ENCODE peak calls at places on chromosomes 5 and 9, in seven cellular contexts. G, L, D, I, H, F and Y are unnamed samples.

GRCh38 chr5:150517272-150518152 is 9.6 kb downstream of the NDST1 start:
- DNase-seq in G (peak; percentile 13), L (peak; percentile 98), D (peak; percentile 97), I (peak; percentile 72), H (peak; percentile 97), F (no peak), Y (no peak)

GRCh38 chr9:110208031-110208430 is at the start of gene C9orf152:
- DNase-seq in G (no peak), L (no peak), D (no peak), I (no peak), H (peak; percentile 69), F (no peak), Y (no peak)

GRCh38 chr5:142881076-142881466 is 110.9 kb downstream of the ARHGAP26 start:
- DNase-seq in G (no peak), L (peak; percentile 78), D (peak; percentile 85), I (no peak), H (no peak), F (peak; percentile 9), Y (peak; percentile 43)

GRCh38 chr9:21521448-21521847 is 39.3 kb upstream of the IFNE start:
- DNase-seq in G (no peak), L (no peak), D (no peak), I (no peak), H (no peak), F (no peak), Y (no peak)

GRCh38 chr9:99109522-99109921 is 4.6 kb downstream of the TGFBR1 start:
- DNase-seq in G (peak; percentile 46), L (peak; percentile 74), D (no peak), I (no peak), H (no peak), F (no peak), Y (no peak)

GRCh38 chr5:132221781-132222648 is 5.6 kb downstream of the P4HA2 start:
- DNase-seq in G (no peak), L (peak; percentile 99), D (no peak), I (peak; percentile 80), H (peak; percentile 54), F (no peak), Y (no peak)

GRCh38 chr9:82781965-82782392 is 281.0 kb downstream of the RASEF start:
- DNase-seq in G (peak; percentile 55), L (no peak), D (no peak), I (no peak), H (no peak), F (no peak), Y (no peak)

GRCh38 chr9:104895572-104895971 is 32.4 kb downstream of the ABCA1 start:
- DNase-seq in G (no peak), L (peak; percentile 86), D (peak; percentile 80), I (no peak), H (no peak), F (no peak), Y (no peak)

GRCh38 chr9:88951143-88951542 is 40.1 kb upstream of the S1PR3 start:
- DNase-seq in G (no peak), L (no peak), D (no peak), I (no peak), H (no peak), F (no peak), Y (no peak)

GRCh38 chr9:110101531-110102161 is 106.3 kb downstream of the C9orf152 start:
- DNase-seq in G (no peak), L (no peak), D (no peak), I (no peak), H (no peak), F (no peak), Y (no peak)

GRCh38 chr5:163874431-163874830 is 369.0 kb downstream of the MAT2B start:
- DNase-seq in G (no peak), L (no peak), D (no peak), I (no peak), H (no peak), F (no peak), Y (no peak)

GRCh38 chr9:22643541-22643940 is 196.9 kb downstream of the DMRTA1 start:
- DNase-seq in G (no peak), L (peak; percentile 31), D (no peak), I (no peak), H (no peak), F (no peak), Y (no peak)

GRCh38 chr5:57175586-57175985 is 1.7 kb downstream of the GPBP1 start:
- DNase-seq in G (no peak), L (peak; percentile 9), D (no peak), I (no peak), H (no peak), F (no peak), Y (no peak)

GRCh38 chr9:108654566-108654965 is 201.2 kb downstream of the ACTL7B start:
- DNase-seq in G (no peak), L (no peak), D (no peak), I (no peak), H (no peak), F (no peak), Y (no peak)

GRCh38 chr9:105856020-105856419 is 161.7 kb downstream of the TMEM38B start:
- DNase-seq in G (no peak), L (no peak), D (no peak), I (no peak), H (no peak), F (no peak), Y (no peak)

GRCh38 chr9:136868644-136869043 is 2.5 kb upstream of the EDF1 start:
- DNase-seq in G (no peak), L (no peak), D (no peak), I (no peak), H (no peak), F (no peak), Y (no peak)

GRCh38 chr5:126449751-126450271 is 26.6 kb downstream of the GRAMD2B start:
- DNase-seq in G (no peak), L (peak; percentile 37), D (peak; percentile 52), I (no peak), H (no peak), F (no peak), Y (no peak)